ENCODE peak calls at places on chromosomes 1 and 21, in eight cellular contexts. U, O, I, X, B, T, D and J are unnamed samples.

GRCh38 chr1:218933526-218933925 is 240.2 kb upstream of the LYPLAL1 start:
- DNase-seq in I (peak), U (no peak), B (no peak), O (no peak), D (peak), T (no peak), X (no peak), J (no peak)

GRCh38 chr1:211751438-211751837 is 76.0 kb upstream of the NEK2 start:
- DNase-seq in O (no peak), I (no peak), D (no peak), B (no peak), U (no peak), T (no peak), X (no peak), J (no peak)

GRCh38 chr1:174964261-174964984 is 35.3 kb upstream of the CACYBP start:
- DNase-seq in B (no peak), D (peak), T (no peak), I (no peak), U (no peak), X (no peak), O (no peak), J (no peak)

GRCh38 chr1:156045070-156045469 is 8.5 kb downstream of the UBQLN4 start:
- DNase-seq in D (no peak), U (no peak), B (no peak), T (no peak), O (no peak), I (no peak), X (no peak), J (no peak)

GRCh38 chr1:226417830-226418546 is 10.1 kb upstream of the PARP1 start:
- DNase-seq in D (no peak), B (no peak), U (no peak), X (no peak), O (no peak), I (no peak), T (no peak), J (no peak)

GRCh38 chr1:10504259-10504658 is 29.5 kb downstream of the PEX14 start:
- DNase-seq in U (no peak), X (no peak), I (no peak), O (no peak), B (no peak), D (no peak), T (no peak), J (no peak)

GRCh38 chr21:41816583-41817165 is 49.8 kb upstream of the RIPK4 start:
- DNase-seq in O (peak), X (peak), I (peak), D (peak), U (peak), B (peak), T (no peak), J (peak)

GRCh38 chr1:41666991-41667631 is 182.6 kb upstream of the EDN2 start:
- DNase-seq in X (no peak), I (no peak), O (no peak), U (no peak), D (peak), B (no peak), T (no peak), J (peak)

GRCh38 chr1:12621346-12622320 is 3.6 kb upstream of the DHRS3 start:
- DNase-seq in D (no peak), X (no peak), U (no peak), B (no peak), T (no peak), O (no peak), I (peak), J (peak)

GRCh38 chr1:71390518-71390917 is 309.7 kb upstream of the ZRANB2 start:
- DNase-seq in B (no peak), O (no peak), D (peak), I (no peak), U (no peak), T (no peak), X (no peak), J (no peak)

GRCh38 chr1:174414205-174414604 is 33.6 kb upstream of the GPR52 start:
- DNase-seq in U (no peak), O (no peak), D (no peak), X (peak), B (no peak), T (no peak), I (no peak), J (no peak)

GRCh38 chr1:65425697-65426096 is 5.2 kb downstream of the LEPR start:
- DNase-seq in B (no peak), X (no peak), I (peak), U (peak), O (no peak), D (peak), T (no peak), J (no peak)

GRCh38 chr1:167544447-167544846 is 9.1 kb downstream of the CREG1 start:
- DNase-seq in O (no peak), U (no peak), T (no peak), I (no peak), D (peak), X (no peak), B (no peak), J (peak)

GRCh38 chr1:63454269-63454668 is 68.8 kb downstream of the ITGB3BP start:
- DNase-seq in I (peak), T (peak), O (no peak), X (no peak), B (no peak), D (no peak), U (no peak), J (no peak)

GRCh38 chr21:44800971-44801467 is 601 bp downstream of the UBE2G2 start:
- DNase-seq in U (peak), T (no peak), X (no peak), I (peak), D (peak), O (no peak), B (no peak), J (no peak)

GRCh38 chr1:226606311-226607267 is 58.0 kb downstream of the STUM start:
- DNase-seq in O (no peak), T (no peak), U (no peak), I (peak), B (no peak), X (no peak), D (no peak), J (no peak)

GRCh38 chr1:202349263-202349928 is 897 bp downstream of the PPP1R12B start:
- DNase-seq in X (no peak), T (peak), U (no peak), O (no peak), D (peak), B (no peak), I (peak), J (no peak)

GRCh38 chr1:202130275-202130646 is 7.5 kb downstream of the GPR37L1 start:
- DNase-seq in T (no peak), U (no peak), B (peak), D (no peak), I (no peak), X (peak), O (peak), J (no peak)

GRCh38 chr1:197838836-197839235 is 63.6 kb upstream of the DENND1B start:
- DNase-seq in T (peak), U (no peak), D (peak), X (no peak), I (peak), B (no peak), O (no peak), J (no peak)

GRCh38 chr1:193558491-193559028 is 372.1 kb upstream of the B3GALT2 start:
- DNase-seq in B (no peak), O (no peak), D (peak), U (no peak), I (peak), X (no peak), T (peak), J (no peak)

GRCh38 chr1:228074954-228075730 is 7.4 kb upstream of the ARF1 start:
- DNase-seq in D (no peak), I (no peak), O (no peak), X (no peak), T (no peak), B (no peak), U (no peak), J (peak)

GRCh38 chr21:38985423-38986378 is 180.0 kb downstream of the ETS2 start:
- DNase-seq in U (no peak), B (no peak), X (no peak), O (no peak), D (peak), I (peak), T (peak), J (peak)

GRCh38 chr1:118118469-118118868 is 66.6 kb downstream of the SPAG17 start:
- DNase-seq in X (no peak), T (no peak), D (no peak), O (no peak), B (no peak), U (no peak), I (no peak), J (peak)

GRCh38 chr1:92277105-92277504 is 21.7 kb downstream of the GLMN start:
- DNase-seq in O (no peak), B (no peak), I (peak), T (no peak), D (no peak), X (no peak), U (no peak), J (no peak)

GRCh38 chr1:30287976-30288375 is 435.4 kb downstream of the MATN1 start:
- DNase-seq in I (no peak), D (no peak), U (no peak), T (no peak), X (no peak), B (no peak), O (no peak), J (no peak)

GRCh38 chr1:183885142-183885735 is 80.3 kb downstream of the RGL1 start:
- DNase-seq in I (no peak), T (no peak), D (no peak), B (no peak), X (no peak), U (no peak), O (no peak), J (no peak)

GRCh38 chr21:41786521-41786987 is 19.7 kb upstream of the RIPK4 start:
- DNase-seq in O (no peak), X (no peak), B (no peak), I (no peak), U (no peak), T (peak), D (peak), J (peak)

GRCh38 chr21:38291875-38292274 is 35.1 kb downstream of the KCNJ15 start:
- DNase-seq in B (no peak), I (no peak), X (no peak), O (no peak), D (no peak), T (no peak), U (no peak), J (no peak)

GRCh38 chr1:213124590-213124989 is 73.5 kb downstream of the RPS6KC1 start:
- DNase-seq in B (no peak), X (no peak), I (no peak), T (no peak), D (no peak), O (no peak), U (no peak), J (no peak)

GRCh38 chr1:170807432-170807831 is 127.9 kb upstream of the MROH9 start:
- DNase-seq in T (peak), O (no peak), B (no peak), U (no peak), X (no peak), I (peak), D (peak), J (no peak)

GRCh38 chr1:195754874-195755273 is 853.4 kb downstream of the KCNT2 start:
- DNase-seq in O (no peak), B (no peak), X (no peak), D (peak), I (peak), T (no peak), U (no peak), J (no peak)

GRCh38 chr1:28811766-28812668 is at the start of gene OPRD1:
- DNase-seq in X (no peak), T (no peak), I (no peak), U (peak), D (peak), B (no peak), O (no peak), J (no peak)

GRCh38 chr1:29924017-29924431 is 687.7 kb downstream of the PTPRU start:
- DNase-seq in U (peak), T (no peak), I (no peak), X (no peak), B (no peak), O (no peak), D (no peak), J (no peak)

GRCh38 chr1:17768651-17769241 is 13.6 kb downstream of the ACTL8 start:
- DNase-seq in B (no peak), T (peak), D (no peak), O (no peak), X (no peak), I (peak), U (peak), J (no peak)

GRCh38 chr1:54110991-54111390 is 41.8 kb downstream of the CDCP2 start:
- DNase-seq in I (no peak), D (no peak), B (no peak), T (no peak), X (no peak), O (no peak), U (no peak), J (no peak)

GRCh38 chr1:154474802-154475201 is 27.2 kb upstream of the TDRD10 start:
- DNase-seq in B (no peak), I (peak), T (no peak), D (peak), U (no peak), O (peak), X (peak), J (peak)